ENCODE peak calls at places on chromosomes 7 and 10, in nine cellular contexts. V, Q, Y, O, Z, X, U, K and L are unnamed samples.

GRCh38 chr10:2898509-2898860 is 168.9 kb upstream of the PFKP start:
- DNase-seq in O (no peak), Q (no peak), Z (no peak), U (no peak), X (no peak), V (no peak), Y (no peak), K (no peak), L (no peak)

GRCh38 chr7:158564648-158565005 is 23.0 kb downstream of the PTPRN2 start:
- DNase-seq in Z (no peak), Y (no peak), V (no peak), Q (no peak), U (no peak), X (no peak), K (no peak), O (no peak), L (no peak)

GRCh38 chr7:127968547-127968946 is 62.7 kb downstream of the LRRC4 start:
- DNase-seq in X (no peak), Q (no peak), U (no peak), V (no peak), K (no peak), Y (no peak), Z (no peak), O (no peak), L (no peak)

GRCh38 chr7:139681812-139682135 is 96.0 kb downstream of the HIPK2 start:
- DNase-seq in O (no peak), K (no peak), Q (no peak), Y (no peak), Z (no peak), U (no peak), V (no peak), X (no peak), L (no peak)

GRCh38 chr7:47950714-47951113 is 2.4 kb upstream of the PKD1L1 start:
- DNase-seq in U (peak; percentile 71), X (no peak), Y (no peak), K (peak; percentile 34), O (no peak), V (no peak), Z (peak; percentile 75), Q (no peak), L (no peak)

GRCh38 chr10:6445671-6446278 is 134.3 kb downstream of the PRKCQ start:
- DNase-seq in X (no peak), U (peak; percentile 45), K (peak; percentile 51), V (peak; percentile 49), Q (peak; percentile 13), Y (peak; percentile 62), O (peak; percentile 10), Z (peak; percentile 20), L (no peak)

GRCh38 chr10:116888380-116889055 is 39.2 kb downstream of the ENO4 start:
- DNase-seq in O (peak; percentile 4), K (peak; percentile 27), U (peak; percentile 63), Z (peak; percentile 12), V (no peak), Q (peak; percentile 67), Y (no peak), X (peak; percentile 65), L (peak; percentile 67)

GRCh38 chr7:154638286-154638685 is 364.6 kb downstream of the PAXIP1 start:
- DNase-seq in Q (no peak), Y (no peak), O (no peak), V (no peak), X (no peak), Z (no peak), U (no peak), K (no peak), L (no peak)

GRCh38 chr7:29881724-29882123 is 75.4 kb downstream of the WIPF3 start:
- DNase-seq in O (no peak), Q (no peak), X (no peak), Z (no peak), Y (no peak), U (no peak), K (peak; percentile 59), V (peak; percentile 43), L (no peak)

GRCh38 chr7:31922883-31923282 is 147.3 kb downstream of the PDE1C start:
- DNase-seq in Z (no peak), O (no peak), K (no peak), X (no peak), V (no peak), U (no peak), Q (no peak), Y (no peak), L (no peak)

GRCh38 chr7:150335101-150335773 is 6.2 kb downstream of the RARRES2 start:
- DNase-seq in U (no peak), K (peak; percentile 64), Q (peak; percentile 21), O (no peak), V (no peak), X (no peak), Z (no peak), Y (no peak), L (no peak)

GRCh38 chr7:8913687-8914086 is 480.3 kb downstream of the NXPH1 start:
- DNase-seq in K (no peak), V (no peak), U (no peak), Z (no peak), X (no peak), Q (no peak), O (no peak), Y (no peak), L (no peak)

GRCh38 chr7:84510501-84510900 is 315.9 kb upstream of the SEMA3A start:
- DNase-seq in K (no peak), V (no peak), Y (no peak), X (no peak), U (no peak), Q (peak; percentile 67), O (no peak), Z (no peak), L (no peak)

GRCh38 chr10:78042058-78042751 is 8.5 kb downstream of the RPS24 start:
- DNase-seq in Q (no peak), Z (no peak), U (no peak), O (no peak), Y (no peak), X (no peak), K (no peak), V (no peak), L (no peak)

GRCh38 chr10:86366033-86366901 is at the start of gene GRID1:
- DNase-seq in Z (no peak), X (peak; percentile 42), V (peak; percentile 35), U (no peak), K (peak; percentile 58), Y (peak; percentile 75), Q (no peak), O (no peak), L (peak; percentile 80)

GRCh38 chr7:138981332-138982203 is at the start of gene KIAA1549:
- DNase-seq in V (peak; percentile 80), U (peak; percentile 71), X (peak; percentile 54), Q (peak; percentile 54), K (peak; percentile 74), Y (peak; percentile 94), Z (peak; percentile 45), O (peak; percentile 33), L (peak; percentile 82)

GRCh38 chr7:22677680-22678079 is 49.3 kb upstream of the IL6 start:
- DNase-seq in O (no peak), X (no peak), Y (no peak), V (no peak), Z (no peak), U (no peak), K (no peak), Q (no peak), L (no peak)

GRCh38 chr7:20114463-20114862 is 102.7 kb downstream of the MACC1 start:
- DNase-seq in U (peak; percentile 13), Q (no peak), O (no peak), V (no peak), K (no peak), Z (peak; percentile 12), Y (peak; percentile 41), X (no peak), L (no peak)

GRCh38 chr10:62462456-62462855 is 88.3 kb downstream of the ZNF365 start:
- DNase-seq in K (no peak), O (no peak), X (no peak), U (no peak), Q (no peak), Z (no peak), V (no peak), Y (no peak), L (no peak)
- TF ChIP-seq CTCF in K (no peak), O (no peak), X (no peak), U (no peak), Q (no peak), Z (no peak), V (no peak), Y (no peak), L (no peak)

GRCh38 chr7:73701357-73701995 is 18.0 kb downstream of the STX1A start:
- DNase-seq in O (peak; percentile 54), Q (peak; percentile 12), K (peak; percentile 87), X (no peak), U (peak; percentile 62), Z (no peak), V (peak; percentile 73), Y (peak; percentile 74), L (no peak)
- TF ChIP-seq CTCF in O (peak; percentile 71), Q (peak; percentile 80), K (peak; percentile 62), X (no peak), U (peak; percentile 72), Z (peak; percentile 23), V (peak; percentile 63), Y (peak; percentile 52), L (peak; percentile 44)

DNA sequence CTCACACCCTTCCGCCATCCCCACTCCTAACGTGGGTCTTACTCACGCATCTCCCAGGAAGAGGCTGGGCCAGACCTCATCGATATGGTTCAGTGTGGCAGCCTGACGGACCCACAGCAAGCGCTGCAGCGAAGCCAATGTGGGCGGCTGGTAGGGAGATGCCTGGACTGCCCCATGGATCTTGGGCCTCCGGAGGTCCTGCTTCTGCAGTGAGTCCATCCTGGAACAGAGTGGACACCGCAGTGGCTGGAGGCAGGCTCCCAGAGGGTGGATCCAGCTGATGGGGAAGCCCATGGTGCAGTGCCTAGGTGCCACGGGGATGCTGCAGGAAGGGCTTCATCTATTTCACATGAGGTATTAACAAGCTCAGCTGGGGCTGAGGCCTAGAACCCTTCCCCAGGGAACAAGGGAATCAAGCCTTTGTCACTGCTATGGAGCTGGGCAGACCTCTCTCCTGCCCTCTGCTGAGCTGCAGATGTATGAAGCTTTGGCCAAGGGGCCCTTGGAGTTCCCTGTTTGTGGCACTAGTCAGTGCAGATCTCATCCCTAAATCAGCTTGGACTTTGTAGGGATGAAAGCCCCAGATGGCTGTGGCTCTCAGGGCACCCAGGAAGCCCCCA is 13.7 kb upstream of the SAMD8 start:
- DNase-seq in Z (no peak), X (no peak), U (no peak), Q (no peak), O (peak; percentile 20), V (no peak), K (no peak), Y (no peak), L (no peak)
- TF ChIP-seq CTCF in Z (no peak), X (no peak), U (no peak), Q (peak; percentile 57), O (peak; percentile 67), V (no peak), K (no peak), Y (peak; percentile 34), L (no peak)

GRCh38 chr10:80458263-80458625 is 4.1 kb downstream of the TSPAN14 start:
- DNase-seq in X (no peak), K (no peak), Q (no peak), Y (no peak), U (no peak), O (no peak), V (no peak), Z (no peak), L (no peak)
- TF ChIP-seq CTCF in X (no peak), K (no peak), Q (no peak), Y (no peak), U (no peak), O (no peak), V (no peak), Z (no peak), L (no peak)